ENCODE peak calls at places on chromosomes 7 and 10, in seven cellular contexts. Z is cardiac fibroblast, F is stomach, R is BE2C, Q is neuronal stem cell, L is adrenal gland, H is brain microvascular endothelial cell. Y is an unnamed sample.

GRCh38 chr10:69004821-69005220 is 16.2 kb downstream of the KIFBP start:
- DNase-seq in F (no peak), Q (no peak), R (no peak), H (peak; percentile 12), Z (peak; percentile 83), L (no peak), Y (no peak)

GRCh38 chr7:137983308-137984008 is 18.4 kb downstream of the CREB3L2 start:
- DNase-seq in Q (no peak), Z (no peak), L (no peak), R (no peak), F (no peak), H (no peak), Y (no peak)

GRCh38 chr7:33418251-33418701 is 288.9 kb downstream of the BBS9 start:
- DNase-seq in F (no peak), Z (peak; percentile 35), Q (peak; percentile 36), R (no peak), H (peak; percentile 84), L (no peak), Y (no peak)

GRCh38 chr7:40530292-40530691 is 395.5 kb downstream of the SUGCT start:
- DNase-seq in F (no peak), Z (no peak), H (no peak), L (no peak), Q (no peak), R (no peak), Y (no peak)

GRCh38 chr7:5351508-5352265 is 68.9 kb downstream of the SLC29A4 start:
- DNase-seq in Z (no peak), H (no peak), F (no peak), Q (no peak), L (no peak), R (no peak), Y (no peak)

GRCh38 chr7:20282960-20283359 is 47.7 kb upstream of the ITGB8 start:
- DNase-seq in F (no peak), L (no peak), Z (no peak), R (no peak), Q (no peak), H (no peak), Y (no peak)

GRCh38 chr10:127990846-127991542 is 84.1 kb downstream of the PTPRE start:
- DNase-seq in H (peak; percentile 94), Q (no peak), R (no peak), F (no peak), L (no peak), Z (peak; percentile 91), Y (no peak)

GRCh38 chr7:104207731-104208420 is at the start of gene ORC5:
- DNase-seq in Z (peak; percentile 85), R (peak; percentile 86), F (peak; percentile 73), Q (peak; percentile 61), L (peak; percentile 68), H (peak; percentile 63), Y (peak; percentile 76)

GRCh38 chr7:41189866-41190265 is 513.0 kb downstream of the INHBA start:
- DNase-seq in H (peak; percentile 95), L (no peak), R (no peak), Z (peak; percentile 85), F (no peak), Q (no peak), Y (no peak)

GRCh38 chr7:39453743-39454355 is 112.4 kb upstream of the YAE1 start:
- DNase-seq in Z (peak; percentile 61), Q (peak; percentile 57), F (peak; percentile 43), H (peak; percentile 65), L (peak; percentile 37), R (peak; percentile 63), Y (peak; percentile 64)

DNA sequence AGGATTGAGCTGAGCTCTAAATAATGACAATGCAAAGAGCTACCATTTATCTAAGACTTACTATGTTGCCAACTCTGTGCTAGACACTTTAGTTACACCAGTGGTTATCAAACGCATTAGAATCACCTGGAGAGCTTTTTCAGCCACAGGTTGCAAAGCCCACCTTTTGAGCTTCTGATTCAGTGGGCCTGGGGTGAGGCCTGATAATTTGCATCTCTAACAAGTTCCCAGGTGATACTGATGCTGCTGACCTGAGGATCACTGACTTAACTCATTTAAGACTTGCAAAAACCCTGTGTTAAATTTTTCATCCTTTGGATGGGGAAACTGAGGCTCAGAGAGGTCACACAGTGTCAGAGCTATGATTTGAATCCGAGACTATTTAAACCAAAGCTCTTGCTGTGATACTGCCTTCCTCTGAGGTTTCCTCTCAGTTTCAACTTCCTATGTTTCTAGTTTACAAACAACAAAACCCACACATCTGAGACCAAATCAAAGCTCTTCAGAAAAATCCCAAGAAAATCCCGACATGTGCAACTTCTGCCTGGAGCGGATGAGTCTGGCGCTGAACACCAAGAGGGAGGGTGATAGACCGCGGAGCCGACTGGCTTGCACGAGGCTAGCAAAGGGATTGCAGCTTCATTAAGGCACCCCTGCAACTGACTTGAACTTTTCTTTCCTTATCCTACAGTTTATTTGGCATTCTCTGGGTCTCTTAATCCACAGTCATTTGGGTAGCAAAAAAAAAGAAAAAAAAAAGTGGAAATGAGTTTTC is 124.9 kb downstream of the CYP26A1 start:
- DNase-seq in F (no peak), Q (no peak), R (no peak), L (no peak), H (peak; percentile 65), Z (peak; percentile 51), Y (no peak)
- H3K4me3 ChIP-seq in F (peak overlapping the region; percentile 35), Q (no peak overlapping the region), R (no peak overlapping the region), L (peak overlapping the region; percentile 56), H (peak overlapping the region; percentile 48), Z (peak overlapping the region; percentile 30), Y (no peak overlapping the region)

GRCh38 chr10:21511931-21512330 is 13.6 kb downstream of the SKIDA1 start:
- DNase-seq in L (no peak), Z (no peak), F (no peak), H (no peak), R (no peak), Q (no peak), Y (no peak)
- H3K4me3 ChIP-seq in L (no peak overlapping the region), Z (no peak overlapping the region), F (no peak overlapping the region), H (no peak overlapping the region), R (no peak overlapping the region), Q (peak overlapping the region; percentile 86), Y (no peak overlapping the region)

DNA sequence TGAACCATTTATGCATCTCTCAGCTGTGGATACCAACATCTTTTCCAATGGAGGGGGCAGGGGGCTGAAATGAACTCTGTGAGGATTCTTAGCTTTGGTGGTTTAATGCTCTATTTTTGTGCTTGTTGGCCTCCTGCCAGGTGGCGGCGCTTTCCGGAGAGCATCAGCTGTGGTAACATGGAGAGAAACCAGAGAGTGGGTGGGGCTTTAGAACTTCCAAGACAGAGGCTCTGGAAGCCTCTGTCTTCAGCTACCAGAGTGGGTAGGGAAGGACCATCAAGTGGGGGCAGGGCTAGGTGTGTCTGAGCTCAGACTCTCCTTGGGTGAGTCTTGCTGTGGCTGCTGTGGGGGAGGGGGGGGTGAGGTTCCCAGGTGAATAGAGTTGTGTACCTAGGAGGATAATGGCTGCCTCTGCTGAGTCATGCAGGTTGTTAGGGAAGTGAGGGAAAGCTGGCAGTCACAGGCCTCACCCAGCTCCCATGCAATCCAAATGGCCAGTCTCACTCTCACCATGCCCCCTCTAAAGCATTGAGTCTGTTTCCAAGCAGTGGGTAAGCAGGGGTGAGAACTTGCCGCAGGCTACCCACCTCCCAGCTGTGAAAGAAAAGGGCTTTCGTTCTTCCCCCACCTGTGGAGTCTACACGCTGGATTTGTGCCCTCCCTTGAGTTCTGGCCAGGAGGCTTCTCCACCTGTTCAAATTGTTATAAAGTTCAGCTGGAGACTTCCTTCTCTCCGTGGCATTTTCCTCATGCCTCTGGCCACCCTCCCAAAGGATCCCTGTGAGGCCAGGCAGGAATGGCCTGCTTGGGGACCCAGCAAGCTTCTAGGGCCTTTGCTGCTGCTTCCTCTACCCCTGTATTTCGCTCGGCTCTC is 527.0 kb downstream of the NEBL start:
- DNase-seq in Z (no peak), R (no peak), Q (no peak), H (no peak), F (no peak), L (no peak), Y (no peak)
- H3K4me3 ChIP-seq in Z (no peak overlapping the region), R (no peak overlapping the region), Q (no peak overlapping the region), H (no peak overlapping the region), F (no peak overlapping the region), L (no peak overlapping the region), Y (no peak overlapping the region)

DNA sequence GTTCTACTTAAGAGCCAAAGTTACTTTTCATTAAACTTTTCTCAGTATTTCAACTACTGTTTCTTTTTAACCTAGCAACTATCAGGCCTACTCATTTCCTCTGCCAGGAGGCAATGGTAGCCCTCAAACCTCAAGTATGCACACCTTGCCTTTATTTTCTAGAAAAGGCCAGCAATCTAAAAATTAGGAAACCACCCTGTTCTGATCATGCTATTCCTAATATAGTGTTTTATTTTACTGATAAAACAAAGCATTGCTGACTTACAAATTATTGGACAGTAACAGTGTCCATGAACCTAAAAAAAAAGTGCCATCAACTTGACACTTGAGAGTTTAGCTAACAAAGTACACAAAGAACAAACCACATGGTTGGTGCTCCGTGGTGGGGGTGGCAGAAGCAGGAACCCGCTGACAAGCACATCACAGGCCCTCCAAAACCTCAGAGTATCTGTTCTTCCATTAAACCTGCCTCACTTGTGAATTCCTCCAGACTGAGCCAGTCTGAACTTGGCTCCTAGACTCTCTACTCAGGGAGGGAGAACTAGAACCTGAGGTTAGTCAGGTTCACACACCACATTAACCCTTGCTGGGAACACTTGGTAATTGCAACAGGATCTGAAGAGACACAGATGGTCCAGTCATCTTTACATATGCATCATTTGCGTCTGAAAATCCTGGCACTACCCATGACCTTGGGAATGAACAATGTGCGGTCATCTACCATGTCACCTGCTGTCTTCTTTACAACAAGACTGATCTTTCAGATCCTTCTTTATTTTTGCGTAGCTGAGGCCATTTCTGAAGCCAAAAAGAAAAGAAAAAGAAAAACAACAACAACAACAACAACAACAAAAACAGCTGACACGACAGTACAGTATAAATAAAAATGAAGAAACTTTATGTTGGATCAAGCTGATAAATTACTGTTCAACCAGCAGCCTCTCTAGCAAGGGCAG is 31.9 kb downstream of the PIP4K2A start:
- DNase-seq in H (peak; percentile 64), L (no peak), R (no peak), Z (peak; percentile 66), F (no peak), Q (no peak), Y (no peak)
- H3K4me3 ChIP-seq in H (no peak overlapping the region), L (no peak overlapping the region), R (no peak overlapping the region), Z (no peak overlapping the region), F (no peak overlapping the region), Q (no peak overlapping the region), Y (no peak overlapping the region)

GRCh38 chr10:70135684-70136083 is 3.1 kb upstream of the AIFM2 start:
- DNase-seq in Q (no peak), H (no peak), L (no peak), R (no peak), F (peak; percentile 20), Z (no peak), Y (no peak)

GRCh38 chr10:70135046-70135445 is 2.4 kb upstream of the AIFM2 start:
- DNase-seq in R (no peak), Z (no peak), H (no peak), Q (no peak), F (peak; percentile 11), L (no peak), Y (no peak)

GRCh38 chr10:70132098-70133029 is at the start of gene AIFM2:
- DNase-seq in L (peak; percentile 85), H (peak; percentile 40), F (peak; percentile 89), R (peak; percentile 73), Q (peak; percentile 40), Z (peak; percentile 75), Y (peak; percentile 74)

GRCh38 chr10:70130878-70131559 is 1.6 kb downstream of the AIFM2 start:
- DNase-seq in F (no peak), H (peak; percentile 14), Q (no peak), L (no peak), R (no peak), Z (peak; percentile 89), Y (no peak)

GRCh38 chr10:70131560-70131937 is 1.1 kb downstream of the AIFM2 start:
- DNase-seq in Q (no peak), Z (no peak), R (no peak), F (no peak), L (no peak), H (no peak), Y (no peak)
- H3K4me3 ChIP-seq in Q (no peak overlapping the region), Z (peak overlapping the region; percentile 67), R (no peak overlapping the region), F (peak overlapping the region; percentile 69), L (peak overlapping the region; percentile 69), H (no peak overlapping the region), Y (peak overlapping the region; percentile 81)

Y was measured in WERI-Rb-1.